ENCODE peak calls at places on chromosome 12, in six cellular contexts. G, A, L, N, U and X are unnamed samples.

GRCh38 chr12:91053951-91054715 is 3.7 kb downstream of the KERA start:
- DNase-seq in G (no peak), A (peak; percentile 63), L (no peak), N (no peak), U (no peak), X (no peak)

GRCh38 chr12:116594325-116595038 is 35.3 kb downstream of the MAP1LC3B2 start:
- DNase-seq in G (no peak), A (no peak), L (peak; percentile 12), N (peak; percentile 69), U (no peak), X (no peak)

GRCh38 chr12:1282670-1283361 is 291.8 kb downstream of the ERC1 start:
- DNase-seq in G (peak; percentile 54), A (no peak), L (no peak), N (no peak), U (no peak), X (no peak)

GRCh38 chr12:3697311-3697870 is 55.5 kb downstream of the CRACR2A start:
- DNase-seq in G (no peak), A (no peak), L (no peak), N (no peak), U (no peak), X (no peak)

GRCh38 chr12:20722142-20722541 is 27.0 kb downstream of the SLCO1C1 start:
- DNase-seq in G (no peak), A (no peak), L (no peak), N (no peak), U (no peak), X (no peak)

GRCh38 chr12:66596189-66596588 is 82.7 kb downstream of the GRIP1 start:
- DNase-seq in G (no peak), A (peak; percentile 51), L (no peak), N (no peak), U (no peak), X (no peak)

GRCh38 chr12:64522807-64523206 is 70.9 kb downstream of the TBK1 start:
- DNase-seq in G (no peak), A (no peak), L (no peak), N (no peak), U (no peak), X (no peak)

GRCh38 chr12:49868952-49869815 is 26.3 kb upstream of the BCDIN3D start:
- DNase-seq in G (peak; percentile 65), A (peak; percentile 84), L (no peak), N (no peak), U (no peak), X (no peak)

GRCh38 chr12:120538281-120539156 is 4.4 kb downstream of the RNF10 start:
- DNase-seq in G (no peak), A (peak; percentile 70), L (no peak), N (no peak), U (no peak), X (no peak)

GRCh38 chr12:1864867-1865266 is 44.5 kb downstream of the LRTM2 start:
- DNase-seq in G (no peak), A (no peak), L (no peak), N (no peak), U (no peak), X (no peak)

GRCh38 chr12:15227004-15227679 is 5.9 kb upstream of the RERG start:
- DNase-seq in G (peak; percentile 31), A (peak; percentile 41), L (no peak), N (peak; percentile 17), U (peak; percentile 13), X (no peak)

GRCh38 chr12:104632724-104633181 is 176.0 kb downstream of the CHST11 start:
- DNase-seq in G (no peak), A (no peak), L (no peak), N (no peak), U (no peak), X (no peak)

GRCh38 chr12:22083167-22083566 is 37.1 kb downstream of the CMAS start:
- DNase-seq in G (peak; percentile 20), A (peak; percentile 58), L (no peak), N (peak; percentile 53), U (no peak), X (no peak)

GRCh38 chr12:124536613-124537012 is 30.8 kb downstream of the NCOR2 start:
- DNase-seq in G (no peak), A (no peak), L (no peak), N (no peak), U (no peak), X (no peak)

GRCh38 chr12:119556830-119557229 is 36.7 kb upstream of the TMEM233 start:
- DNase-seq in G (no peak), A (no peak), L (no peak), N (no peak), U (no peak), X (no peak)

GRCh38 chr12:119343130-119343529 is 8.6 kb downstream of the CCDC60 start:
- DNase-seq in G (no peak), A (no peak), L (no peak), N (no peak), U (no peak), X (no peak)

GRCh38 chr12:13101854-13102375 is 1.6 kb downstream of the GSG1 start:
- DNase-seq in G (peak; percentile 64), A (peak; percentile 28), L (no peak), N (no peak), U (no peak), X (no peak)

GRCh38 chr12:30754383-30754749 is 385 bp downstream of the CAPRIN2 start:
- DNase-seq in G (no peak), A (no peak), L (no peak), N (no peak), U (no peak), X (no peak)

GRCh38 chr12:10722905-10723866 is at the start of gene YBX3:
- DNase-seq in G (peak; percentile 89), A (peak; percentile 91), L (peak; percentile 5), N (peak; percentile 25), U (peak; percentile 76), X (peak; percentile 44)

GRCh38 chr12:110670161-110670701 is 18.7 kb downstream of the HVCN1 start:
- DNase-seq in G (no peak), A (no peak), L (no peak), N (no peak), U (no peak), X (no peak)

GRCh38 chr12:107328442-107329133 is 235.2 kb upstream of the CRY1 start:
- DNase-seq in G (no peak), A (peak; percentile 52), L (no peak), N (no peak), U (no peak), X (no peak)

GRCh38 chr12:132390287-132391076 is 61.1 kb upstream of the GALNT9 start:
- DNase-seq in G (no peak), A (no peak), L (no peak), N (no peak), U (no peak), X (no peak)

GRCh38 chr12:5736527-5736926 is 208.5 kb downstream of the ANO2 start:
- DNase-seq in G (no peak), A (no peak), L (no peak), N (no peak), U (no peak), X (no peak)

GRCh38 chr12:49805409-49805808 is 22.8 kb downstream of the NCKAP5L start:
- DNase-seq in G (no peak), A (no peak), L (no peak), N (no peak), U (no peak), X (no peak)